ENCODE peak calls at places on chromosome 9, in eight cellular contexts. H is lung; U is naive thymus-derived CD4-positive, alpha-beta T cell; I is A549; Y is testis; W is mucosa of descending colon; C is heart right ventricle; T is stomach. Q is an unnamed sample.
A peak's percentile ranks its signal among the peaks of the same experiment; 100 is the strongest.

GRCh38 chr9:2281803-2282185 is 266.6 kb downstream of the SMARCA2 start:
- DNase-seq in H (no peak), W (no peak), Y (no peak), T (no peak), I (no peak), C (no peak), U (no peak), Q (no peak)

GRCh38 chr9:82202808-82203207 is 214.2 kb downstream of the SPATA31D1 start:
- DNase-seq in W (no peak), Y (no peak), U (no peak), C (no peak), I (no peak), T (no peak), H (no peak), Q (no peak)

GRCh38 chr9:18726546-18726945 is 252.6 kb downstream of the ADAMTSL1 start:
- DNase-seq in I (no peak), T (no peak), C (no peak), W (no peak), H (no peak), U (no peak), Y (no peak), Q (no peak)

GRCh38 chr9:96109718-96110351 is 192.1 kb downstream of the HSD17B3 start:
- DNase-seq in I (no peak), C (no peak), W (no peak), U (no peak), H (no peak), T (no peak), Y (no peak), Q (no peak)

GRCh38 chr9:120299785-120300184 is 280.2 kb downstream of the CDK5RAP2 start:
- DNase-seq in H (peak; percentile 13), U (no peak), W (no peak), Y (no peak), I (peak; percentile 29), C (no peak), T (no peak), Q (no peak)

GRCh38 chr9:70081120-70081495 is 37.5 kb downstream of the MAMDC2 start:
- DNase-seq in C (no peak), Y (no peak), I (no peak), T (no peak), W (no peak), U (no peak), H (no peak), Q (no peak)

GRCh38 chr9:133616643-133617405 is 7.6 kb upstream of the FAM163B start:
- DNase-seq in I (no peak), H (no peak), C (no peak), Y (no peak), U (no peak), T (no peak), W (no peak), Q (no peak)

GRCh38 chr9:6870650-6871477 is 113.1 kb downstream of the KDM4C start:
- DNase-seq in T (no peak), W (no peak), H (no peak), U (no peak), Y (no peak), I (no peak), C (no peak), Q (no peak)

GRCh38 chr9:38017149-38017884 is 51.7 kb downstream of the SHB start:
- DNase-seq in C (peak; percentile 68), I (peak; percentile 73), W (no peak), H (peak; percentile 78), T (peak; percentile 84), Y (peak; percentile 72), U (no peak), Q (no peak)

GRCh38 chr9:64015136-64015535 is 1269.9 kb downstream of the FOXD4L5 start:
- DNase-seq in T (no peak), I (no peak), Y (no peak), W (no peak), C (no peak), U (no peak), H (no peak), Q (no peak)

GRCh38 chr9:128504485-128505413 is at the start of gene GLE1:
- DNase-seq in H (peak; percentile 95), Y (peak; percentile 96), T (peak; percentile 97), U (peak; percentile 97), C (peak; percentile 98), W (peak; percentile 97), I (peak; percentile 94), Q (peak; percentile 98)

GRCh38 chr9:79257215-79257614 is 314.6 kb upstream of the TLE4 start:
- DNase-seq in W (peak; percentile 40), C (no peak), Y (no peak), H (no peak), T (no peak), I (no peak), U (no peak), Q (no peak)

GRCh38 chr9:93129286-93129685 is 4.8 kb downstream of the NINJ1 start:
- DNase-seq in T (no peak), W (peak; percentile 62), U (no peak), Y (no peak), H (no peak), C (no peak), I (no peak), Q (no peak)

GRCh38 chr9:79471577-79472543 is 99.9 kb upstream of the TLE4 start:
- DNase-seq in H (peak; percentile 43), Y (peak; percentile 91), C (peak; percentile 13), W (no peak), I (no peak), U (peak; percentile 12), T (peak; percentile 56), Q (no peak)

DNA sequence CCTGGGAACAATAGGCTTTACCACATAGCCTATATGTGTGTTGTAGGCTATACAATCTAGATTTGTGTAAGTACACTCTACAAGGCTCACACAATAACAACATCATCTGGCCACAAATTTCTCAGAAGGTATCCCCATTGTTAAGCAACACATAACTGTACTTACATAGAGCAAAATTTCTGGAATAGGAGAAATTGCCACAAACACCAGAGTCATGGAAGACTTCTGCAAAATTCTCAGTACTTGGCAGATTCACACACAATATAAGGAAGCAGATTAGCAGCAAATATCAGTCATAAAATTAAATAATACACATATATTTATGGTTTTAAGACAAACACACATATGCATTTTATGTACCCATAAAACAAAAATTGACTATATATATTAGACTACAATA is 16.4 kb downstream of the GNAQ start:
- DNase-seq in U (no peak), C (no peak), I (no peak), T (no peak), W (no peak), Y (no peak), H (no peak), Q (no peak)
- H3K9me3 ChIP-seq in U (no peaks in the 10 kb centered on the region), C (no peaks in the 10 kb centered on the region), I (no peaks in the 10 kb centered on the region), T (no peaks in the 10 kb centered on the region), W (no peaks in the 10 kb centered on the region), Y (no peaks in the 10 kb centered on the region), H (no peaks in the 10 kb centered on the region), Q (no peaks in the 10 kb centered on the region)

DNA sequence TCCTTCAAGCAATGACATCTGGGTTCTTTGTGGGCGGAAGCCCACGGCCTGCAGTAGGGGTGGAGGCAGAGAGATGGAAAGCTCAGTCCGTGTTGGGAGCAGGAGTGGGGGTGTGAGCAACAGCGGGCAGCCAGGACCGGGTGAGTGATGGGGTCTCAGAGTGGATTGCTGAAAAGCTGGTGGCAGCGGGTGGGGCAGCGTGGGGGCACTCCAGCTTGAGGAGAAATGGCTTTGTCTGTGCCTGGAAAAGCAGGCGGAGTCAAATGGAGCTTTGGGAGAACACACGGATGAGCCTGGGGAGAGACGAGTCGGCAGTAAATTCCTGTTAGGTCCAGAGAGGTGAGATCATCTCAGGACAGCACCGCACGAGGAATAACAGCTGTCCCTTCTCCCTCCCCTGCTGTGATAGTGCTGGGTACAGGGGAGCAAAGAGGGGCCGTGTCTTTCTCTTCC is 42.1 kb downstream of the CACNA1B start:
- DNase-seq in U (no peak), C (no peak), W (no peak), T (no peak), Y (no peak), I (no peak), H (no peak), Q (no peak)
- H3K9me3 ChIP-seq in U (no peaks in the 10 kb centered on the region), C (no peaks in the 10 kb centered on the region), W (no peaks in the 10 kb centered on the region), T (no peaks in the 10 kb centered on the region), Y (no peaks in the 10 kb centered on the region), I (no peaks in the 10 kb centered on the region), H (no peaks in the 10 kb centered on the region), Q (no peaks in the 10 kb centered on the region)

DNA sequence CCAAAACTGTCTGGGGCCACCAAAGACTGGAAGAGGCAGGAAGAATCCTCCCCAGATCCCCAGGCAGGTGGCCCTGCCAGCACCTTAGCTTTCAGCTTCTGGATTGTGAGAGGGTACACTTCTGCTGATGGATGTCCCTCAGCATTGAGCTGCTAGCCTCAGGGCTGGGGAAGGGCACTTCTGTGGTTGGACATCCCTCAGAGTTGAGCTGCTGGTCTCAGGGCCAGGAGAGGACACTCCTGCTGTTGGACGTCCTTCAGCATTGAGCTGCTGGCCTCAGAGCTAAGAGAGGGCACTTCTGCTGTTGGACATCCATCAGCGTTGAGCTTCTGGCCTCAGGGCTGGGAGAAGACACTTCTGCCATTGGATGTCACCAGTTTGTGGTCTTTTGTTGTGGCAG is 83.8 kb upstream of the FCN1 start:
- DNase-seq in C (no peak), W (no peak), U (no peak), Y (no peak), T (no peak), H (no peak), I (no peak), Q (no peak)
- H3K9me3 ChIP-seq in C (peaks cover 21% of the 10 kb centered on the region), W (peaks cover 20% of the 10 kb centered on the region), U (peaks cover 26% of the 10 kb centered on the region), Y (no peaks in the 10 kb centered on the region), T (peaks cover 32% of the 10 kb centered on the region), H (peaks cover 4% of the 10 kb centered on the region), I (peaks cover 52% of the 10 kb centered on the region), Q (no peaks in the 10 kb centered on the region)

DNA sequence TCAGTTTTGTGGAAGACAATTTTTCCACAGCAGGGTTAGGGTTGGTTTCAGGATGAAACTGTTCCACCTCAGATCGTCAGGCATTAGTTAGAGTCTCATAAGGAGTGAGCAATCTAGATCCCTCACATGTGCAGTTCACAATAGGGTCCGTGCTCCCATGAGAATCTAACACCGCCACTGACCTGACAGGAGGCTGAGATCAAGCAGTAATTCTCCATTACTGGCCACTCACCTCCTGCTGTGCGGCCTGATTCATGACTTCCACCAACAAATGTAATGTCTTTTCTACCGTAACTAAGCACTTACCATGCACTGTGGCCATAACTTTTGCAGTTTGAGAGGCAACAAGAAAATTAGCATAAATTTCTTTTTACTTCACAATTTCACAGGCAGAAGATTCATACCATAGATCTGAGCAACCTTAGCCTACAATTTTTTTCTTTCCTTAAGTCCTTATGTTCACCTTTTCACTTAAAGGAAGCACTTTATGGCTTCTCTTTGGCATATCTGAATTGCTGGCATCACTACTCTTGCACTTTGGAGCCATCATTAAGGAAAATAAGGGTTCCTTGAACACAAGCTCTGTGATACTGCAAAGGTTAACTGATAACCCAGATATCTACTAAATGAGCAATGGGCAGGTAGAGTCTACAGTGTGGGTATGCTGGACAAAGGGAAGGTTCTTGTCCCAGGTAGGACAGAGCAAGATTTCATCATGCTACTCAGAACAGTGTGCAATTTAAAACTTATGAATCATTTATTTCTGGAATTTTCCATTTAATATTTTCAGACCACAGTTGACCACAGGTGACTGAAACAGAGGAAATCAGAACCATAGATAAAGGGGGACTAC is 83.0 kb upstream of the IFNK start:
- DNase-seq in U (no peak), C (no peak), H (no peak), T (no peak), W (no peak), I (no peak), Y (no peak), Q (no peak)
- H3K9me3 ChIP-seq in U (no peaks in the 10 kb centered on the region), C (no peaks in the 10 kb centered on the region), H (no peaks in the 10 kb centered on the region), T (no peaks in the 10 kb centered on the region), W (no peaks in the 10 kb centered on the region), I (no peaks in the 10 kb centered on the region), Y (no peaks in the 10 kb centered on the region), Q (no peaks in the 10 kb centered on the region)